ENCODE peak calls at places on chromosomes 13 and 19, in seven cellular contexts. Q is esophagus squamous epithelium, D is ovary, I is HCT116, S is vagina, T is body of pancreas, R is transverse colon. C is an unnamed sample.

GRCh38 chr19:29775575-29775900 is 36.3 kb upstream of the CCNE1 start:
- DNase-seq in Q (no peak), D (no peak), I (no peak), S (no peak), T (peak; percentile 9), R (no peak), C (no peak)

GRCh38 chr13:77218274-77218673 is 108.6 kb downstream of the MYCBP2 start:
- DNase-seq in Q (no peak), D (no peak), I (no peak), S (no peak), T (no peak), R (no peak), C (no peak)

GRCh38 chr19:28372800-28373199 is 840.2 kb downstream of the UQCRFS1 start:
- DNase-seq in Q (no peak), D (no peak), I (no peak), S (no peak), T (no peak), R (no peak), C (no peak)

GRCh38 chr13:22960827-22961226 is 220.0 kb upstream of the SGCG start:
- DNase-seq in Q (no peak), D (no peak), I (no peak), S (no peak), T (no peak), R (no peak), C (no peak)

GRCh38 chr19:3366761-3367571 is 583 bp downstream of the NFIC start:
- DNase-seq in Q (no peak), D (peak; percentile 84), I (no peak), S (no peak), T (peak; percentile 76), R (peak; percentile 54), C (peak; percentile 85)

GRCh38 chr19:7295912-7296486 is 1.8 kb upstream of the INSR start:
- DNase-seq in Q (no peak), D (no peak), I (no peak), S (no peak), T (no peak), R (no peak), C (no peak)

GRCh38 chr19:54415208-54415900 is at the start of gene TTYH1:
- DNase-seq in Q (no peak), D (no peak), I (no peak), S (no peak), T (peak; percentile 46), R (no peak), C (no peak)

GRCh38 chr13:66558511-66558910 is 671.6 kb downstream of the PCDH9 start:
- DNase-seq in Q (no peak), D (no peak), I (no peak), S (no peak), T (no peak), R (no peak), C (no peak)

GRCh38 chr13:26270707-26271106 is 16.8 kb downstream of the CDK8 start:
- DNase-seq in Q (no peak), D (no peak), I (no peak), S (no peak), T (peak; percentile 76), R (no peak), C (no peak)

GRCh38 chr19:58545286-58546068 is 1.6 kb downstream of the TRIM28 start:
- DNase-seq in Q (no peak), D (no peak), I (no peak), S (no peak), T (no peak), R (no peak), C (no peak)

GRCh38 chr19:15197275-15198005 is 3.4 kb downstream of the NOTCH3 start:
- DNase-seq in Q (no peak), D (no peak), I (no peak), S (no peak), T (peak; percentile 36), R (no peak), C (no peak)

GRCh38 chr19:27974082-27974513 is 1238.9 kb downstream of the UQCRFS1 start:
- DNase-seq in Q (no peak), D (no peak), I (no peak), S (no peak), T (peak; percentile 57), R (peak; percentile 9), C (no peak)

GRCh38 chr19:10112895-10113591 is 1.6 kb downstream of the P2RY11 start:
- DNase-seq in Q (no peak), D (no peak), I (no peak), S (peak; percentile 95), T (peak; percentile 71), R (peak; percentile 68), C (peak; percentile 68)

GRCh38 chr19:14265285-14266036 is 59.5 kb upstream of the ADGRL1 start:
- DNase-seq in Q (no peak), D (no peak), I (no peak), S (no peak), T (no peak), R (no peak), C (no peak)

GRCh38 chr13:88802886-88803285 is 1131.7 kb downstream of the SLITRK5 start:
- DNase-seq in Q (no peak), D (no peak), I (no peak), S (no peak), T (no peak), R (no peak), C (no peak)

GRCh38 chr19:46030861-46031550 is 8.2 kb upstream of the PGLYRP1 start:
- DNase-seq in Q (no peak), D (no peak), I (no peak), S (no peak), T (no peak), R (no peak), C (no peak)

GRCh38 chr19:47765522-47766358 is 12.8 kb upstream of the SELENOW start:
- DNase-seq in Q (no peak), D (peak; percentile 68), I (no peak), S (no peak), T (peak; percentile 76), R (peak; percentile 72), C (peak; percentile 69)

GRCh38 chr19:39060130-39060529 is 24.0 kb upstream of the ACP7 start:
- DNase-seq in Q (no peak), D (no peak), I (no peak), S (no peak), T (no peak), R (no peak), C (no peak)

GRCh38 chr13:26026211-26026610 is 25.6 kb downstream of the SHISA2 start:
- DNase-seq in Q (no peak), D (no peak), I (no peak), S (peak; percentile 40), T (no peak), R (no peak), C (no peak)

GRCh38 chr13:38735655-38736440 is 49.0 kb downstream of the FREM2 start:
- DNase-seq in Q (no peak), D (no peak), I (no peak), S (no peak), T (peak; percentile 18), R (no peak), C (no peak)

GRCh38 chr19:56949651-56950050 is 109.1 kb upstream of the PEG3 start:
- DNase-seq in Q (no peak), D (peak; percentile 89), I (no peak), S (no peak), T (no peak), R (no peak), C (no peak)

GRCh38 chr19:51122112-51122981 is 2.4 kb upstream of the SIGLEC9 start:
- DNase-seq in Q (no peak), D (no peak), I (no peak), S (no peak), T (no peak), R (no peak), C (no peak)
- H3K4me3 ChIP-seq in Q (no peak overlapping the region), D (no peak overlapping the region), I (no peak overlapping the region), S (no peak overlapping the region), T (no peak overlapping the region), R (no peak overlapping the region), C (no peak overlapping the region)

GRCh38 chr19:11738746-11739620 is at the start of gene ZNF823:
- DNase-seq in Q (peak; percentile 95), D (peak; percentile 100), I (peak; percentile 99), S (peak; percentile 99), T (peak; percentile 100), R (peak; percentile 100), C (peak; percentile 98)
- TF ChIP-seq POLR2A in Q (peak; percentile 85), D (peak; percentile 36), I (peak; percentile 39), S (no peak), T (peak; percentile 96), R (peak; percentile 96), C (peak; percentile 88)

GRCh38 chr13:99528547-99528946 is 27.3 kb downstream of the TM9SF2 start:
- DNase-seq in Q (no peak), D (no peak), I (no peak), S (no peak), T (no peak), R (no peak), C (no peak)
- TF ChIP-seq CTCF in Q (peak; percentile 8), D (no peak), I (peak; percentile 16), S (no peak), T (no peak), R (no peak), C (peak; percentile 51)

GRCh38 chr13:51729853-51730553 is 74.0 kb downstream of the DHRS12 start:
- DNase-seq in Q (no peak), D (peak; percentile 49), I (no peak), S (no peak), T (no peak), R (peak; percentile 19), C (no peak)
- H3K4me3 ChIP-seq in Q (no peak overlapping the region), D (no peak overlapping the region), I (no peak overlapping the region), S (no peak overlapping the region), T (no peak overlapping the region), R (no peak overlapping the region), C (no peak overlapping the region)

GRCh38 chr19:1377176-1377964 is 6.3 kb upstream of the NDUFS7 start:
- DNase-seq in Q (no peak), D (no peak), I (no peak), S (no peak), T (no peak), R (no peak), C (peak; percentile 43)
- TF ChIP-seq POLR2A in Q (no peak), D (no peak), I (no peak), S (no peak), T (no peak), R (no peak), C (no peak)

GRCh38 chr13:42878721-42879120 is 97.3 kb downstream of the FAM216B start:
- DNase-seq in Q (no peak), D (no peak), I (no peak), S (no peak), T (no peak), R (no peak), C (no peak)

GRCh38 chr13:42880241-42880640 is 98.9 kb downstream of the FAM216B start:
- DNase-seq in Q (no peak), D (peak; percentile 40), I (no peak), S (no peak), T (no peak), R (no peak), C (no peak)

GRCh38 chr13:42885325-42885724 is 103.9 kb downstream of the FAM216B start:
- DNase-seq in Q (no peak), D (no peak), I (no peak), S (no peak), T (no peak), R (no peak), C (no peak)

GRCh38 chr13:42883142-42883541 is 101.8 kb downstream of the FAM216B start:
- DNase-seq in Q (no peak), D (no peak), I (no peak), S (no peak), T (no peak), R (no peak), C (no peak)

DNA sequence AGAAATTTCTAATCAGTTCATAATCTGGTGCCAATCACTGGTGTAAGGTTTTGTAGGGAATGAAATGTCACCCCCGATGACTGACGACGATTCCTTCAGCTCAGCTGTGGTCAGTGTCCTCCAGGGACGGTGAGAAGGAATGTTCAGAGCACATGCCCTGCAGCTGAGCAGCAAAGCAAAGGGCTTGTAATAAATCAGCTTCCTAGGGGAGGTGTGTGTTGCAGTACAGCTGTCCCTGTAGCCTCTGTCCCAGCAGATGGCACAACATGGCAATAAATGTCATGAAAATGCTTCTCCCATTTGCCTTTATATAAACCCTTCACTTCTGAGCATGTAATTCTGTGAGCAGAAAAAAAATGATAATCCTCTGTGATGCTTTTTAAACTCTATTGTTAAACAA is 102.4 kb downstream of the FAM216B start:
- DNase-seq in Q (no peak), D (no peak), I (peak; percentile 2), S (no peak), T (peak; percentile 10), R (peak; percentile 43), C (no peak)
- TF ChIP-seq CTCF in Q (no peak), D (no peak), I (no peak), S (no peak), T (no peak), R (peak; percentile 59), C (no peak)

C was measured in right lobe of liver.